ENCODE peak calls at places on chromosomes 16 and 17, in four cellular contexts. A, K, Q and X are unnamed samples.

GRCh38 chr17:76707985-76708807 is 2.6 kb downstream of the MXRA7 start:
- DNase-seq in A (peak), K (peak), Q (peak), X (no peak)

GRCh38 chr17:52495646-52496045 is 337.1 kb upstream of the CA10 start:
- DNase-seq in A (no peak), K (no peak), Q (no peak), X (no peak)

GRCh38 chr16:85908444-85908843 is 9.5 kb downstream of the IRF8 start:
- DNase-seq in A (no peak), K (no peak), Q (no peak), X (no peak)

GRCh38 chr17:47257651-47258339 is 4.2 kb downstream of the ITGB3 start:
- DNase-seq in A (no peak), K (no peak), Q (no peak), X (no peak)

GRCh38 chr17:16516594-16517018 is 24.6 kb upstream of the LRRC75A start:
- DNase-seq in A (peak), K (no peak), Q (peak), X (peak)

GRCh38 chr17:4105232-4105631 is 37.6 kb downstream of the ZZEF1 start:
- DNase-seq in A (no peak), K (no peak), Q (no peak), X (no peak)

GRCh38 chr17:57675988-57676387 is 69.1 kb downstream of the CCDC182 start:
- DNase-seq in A (no peak), K (no peak), Q (no peak), X (no peak)

GRCh38 chr17:78717431-78717980 is 64.6 kb downstream of the CYTH1 start:
- DNase-seq in A (no peak), K (peak), Q (peak), X (no peak)

GRCh38 chr16:46768809-46769208 is 20.7 kb upstream of the MYLK3 start:
- DNase-seq in A (no peak), K (no peak), Q (no peak), X (no peak)

GRCh38 chr16:15650698-15651161 is 685 bp downstream of the NDE1 start:
- DNase-seq in A (peak), K (peak), Q (peak), X (no peak)

GRCh38 chr17:79633154-79633553 is 22.3 kb upstream of the RBFOX3 start:
- DNase-seq in A (no peak), K (no peak), Q (peak), X (no peak)

GRCh38 chr17:51373489-51374194 is 113.3 kb downstream of the UTP18 start:
- DNase-seq in A (no peak), K (peak), Q (no peak), X (no peak)

GRCh38 chr16:19601083-19601976 is 45.8 kb downstream of the VPS35L start:
- DNase-seq in A (peak), K (peak), Q (peak), X (peak)

GRCh38 chr17:79592198-79592597 is 18.7 kb downstream of the RBFOX3 start:
- DNase-seq in A (no peak), K (no peak), Q (no peak), X (no peak)

GRCh38 chr17:48023408-48024148 is 14.0 kb downstream of the COPZ2 start:
- DNase-seq in A (peak), K (peak), Q (peak), X (peak)

GRCh38 chr17:16534236-16534635 is 34.8 kb downstream of the ZNF287 start:
- DNase-seq in A (no peak), K (no peak), Q (no peak), X (no peak)

GRCh38 chr16:75131081-75131480 is 14.5 kb upstream of the LDHD start:
- DNase-seq in A (no peak), K (no peak), Q (no peak), X (no peak)
- TF ChIP-seq POLR2AphosphoS5 in A (no peak), K (no peak), Q (no peak), X (no peak)

GRCh38 chr16:88638323-88639230 is at the start of gene IL17C:
- DNase-seq in A (peak), K (peak), Q (no peak), X (no peak)

GRCh38 chr16:88642881-88643545 is 4.6 kb downstream of the IL17C start:
- DNase-seq in A (no peak), K (peak), Q (no peak), X (no peak)

GRCh38 chr16:88640039-88640495 is 1.7 kb downstream of the IL17C start:
- DNase-seq in A (no peak), K (no peak), Q (no peak), X (no peak)

GRCh38 chr16:88639231-88640038 is 1.1 kb downstream of the IL17C start:
- DNase-seq in A (peak), K (peak), Q (peak), X (no peak)

GRCh38 chr16:88640520-88641247 is 2.3 kb downstream of the IL17C start:
- DNase-seq in A (no peak), K (no peak), Q (no peak), X (no peak)
- TF ChIP-seq POLR2AphosphoS5 in A (peak), K (no peak), Q (no peak), X (peak)

DNA sequence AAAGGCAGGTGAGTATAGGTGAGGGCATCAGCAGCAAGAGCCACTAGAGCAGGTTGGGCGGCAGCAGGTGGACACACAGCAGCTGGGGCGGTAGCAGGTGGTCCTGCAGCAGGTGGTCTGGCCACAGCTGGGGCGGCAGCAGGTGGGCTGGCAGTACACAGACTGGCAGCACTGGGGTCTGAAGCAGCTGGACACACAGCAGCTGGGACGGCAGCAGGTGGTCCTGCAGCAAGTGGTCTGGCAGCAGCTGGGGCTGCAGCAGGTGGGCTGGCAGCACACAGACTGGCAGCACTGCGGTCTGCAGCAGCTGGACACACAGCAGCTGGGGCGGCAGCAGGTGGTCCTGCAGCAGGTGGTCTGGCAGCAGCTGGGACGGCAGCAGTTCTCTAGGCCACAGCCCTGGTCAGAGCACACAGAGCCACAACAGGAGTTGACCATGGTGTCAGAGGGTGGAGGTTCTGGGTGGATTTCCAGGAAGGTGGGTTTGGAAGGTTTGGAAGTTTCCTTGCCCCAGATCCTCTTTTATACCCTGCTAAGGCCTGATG is at the start of gene KRTAP4-2:
- DNase-seq in A (no peak), K (no peak), Q (no peak), X (no peak)
- TF ChIP-seq POLR2AphosphoS5 in A (no peak), K (no peak), Q (no peak), X (no peak)

DNA sequence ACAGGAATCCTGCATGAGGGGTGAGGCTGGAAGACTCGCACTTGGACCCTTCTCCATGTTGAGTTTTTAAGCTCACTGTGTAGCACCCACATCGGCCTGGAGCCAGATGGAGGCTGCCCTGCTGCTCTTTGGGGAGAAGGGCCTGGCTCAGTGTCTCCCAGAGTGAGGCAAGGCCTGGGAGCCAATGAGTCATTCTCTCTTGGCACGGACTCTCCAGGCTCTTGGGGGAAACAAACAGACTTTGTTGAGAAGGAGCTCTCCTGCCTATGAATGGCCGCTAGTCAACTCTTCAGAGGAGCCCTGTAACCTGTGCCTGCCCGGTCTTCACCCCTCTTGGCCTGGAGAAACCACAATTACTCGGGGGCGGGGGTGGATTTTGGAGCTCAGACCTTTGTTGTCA is 50.8 kb upstream of the MAF start:
- DNase-seq in A (no peak), K (no peak), Q (no peak), X (no peak)
- TF ChIP-seq POLR2AphosphoS5 in A (no peak), K (no peak), Q (no peak), X (no peak)

DNA sequence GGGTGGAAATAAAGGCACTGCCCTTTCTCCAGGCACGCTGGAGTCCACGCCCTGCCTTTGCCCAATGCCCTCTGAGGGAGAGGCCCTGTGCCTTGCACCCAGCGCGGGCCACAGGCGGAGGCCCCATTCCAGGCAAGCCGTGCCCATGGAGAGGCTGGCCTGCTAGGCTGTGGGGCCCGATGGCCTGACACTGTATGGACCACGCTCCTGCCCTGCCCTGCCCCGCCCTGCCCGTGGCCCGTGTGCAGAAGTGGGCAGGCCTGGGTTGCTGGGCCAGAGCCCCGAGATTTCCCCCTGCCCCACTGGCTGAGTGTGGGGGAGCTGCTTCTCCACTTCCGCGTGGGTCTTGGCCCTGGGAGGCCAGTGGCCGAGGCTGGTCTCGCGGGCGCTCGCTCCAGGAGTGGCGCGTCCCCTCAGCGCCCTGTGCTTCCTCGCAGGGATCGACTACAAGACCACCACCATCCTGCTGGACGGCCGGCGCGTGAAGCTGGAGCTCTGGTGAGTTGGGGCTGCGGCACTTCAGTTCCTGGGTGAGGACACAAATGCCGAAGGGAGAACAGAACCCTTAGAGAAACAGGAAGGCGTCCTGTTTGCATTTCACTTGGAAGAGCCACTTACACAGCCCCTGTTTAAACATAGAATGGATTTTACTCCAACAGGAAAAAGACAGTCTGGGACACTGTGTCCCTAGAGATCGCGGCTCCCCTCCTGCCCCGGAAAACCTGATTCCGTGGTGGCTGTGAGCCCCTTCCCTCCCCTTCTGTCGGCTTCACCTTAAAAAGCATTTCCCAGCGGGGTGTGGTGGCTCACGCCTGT is 13.8 kb upstream of the WFIKKN1 start:
- DNase-seq in A (no peak), K (no peak), Q (no peak), X (no peak)
- TF ChIP-seq POLR2AphosphoS5 in A (no peak), K (no peak), Q (no peak), X (no peak)

DNA sequence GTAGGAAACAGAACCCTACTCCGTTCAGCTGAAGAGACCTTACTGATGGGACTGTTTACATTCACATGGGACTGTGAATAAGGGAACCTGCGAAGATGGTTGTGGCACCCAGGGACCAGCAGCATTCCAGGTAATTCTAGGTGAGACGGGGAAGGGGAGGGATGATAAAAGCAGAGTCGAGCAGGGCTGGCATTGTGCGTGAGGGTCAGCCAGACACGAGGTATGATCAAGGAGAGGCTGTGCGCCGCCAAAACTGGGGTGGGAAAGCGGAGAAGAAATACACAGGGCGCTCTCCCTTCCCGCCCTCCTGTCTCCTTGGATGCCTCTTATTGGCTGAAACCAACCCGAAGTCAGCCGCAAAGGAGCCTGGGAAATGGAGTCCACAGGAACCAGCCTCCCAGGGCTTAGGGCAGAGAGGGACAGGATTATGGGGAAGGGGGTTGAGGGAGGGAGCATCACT is 38.4 kb upstream of the CSNK2A2 start:
- DNase-seq in A (peak), K (peak), Q (peak), X (peak)
- TF ChIP-seq POLR2AphosphoS5 in A (no peak), K (peak), Q (no peak), X (peak)

GRCh38 chr16:30805056-30805369 is 18.0 kb upstream of the ZNF629 start:
- DNase-seq in A (no peak), K (no peak), Q (no peak), X (no peak)

GRCh38 chr16:30805370-30806169 is 18.6 kb upstream of the ZNF629 start:
- DNase-seq in A (peak), K (peak), Q (peak), X (peak)

GRCh38 chr16:30797670-30798309 is 10.8 kb upstream of the ZNF629 start:
- DNase-seq in A (no peak), K (no peak), Q (no peak), X (no peak)

GRCh38 chr16:30808163-30808562 is 21.2 kb upstream of the ZNF629 start:
- DNase-seq in A (no peak), K (no peak), Q (no peak), X (no peak)

GRCh38 chr16:30802971-30803370 is 16.0 kb upstream of the ZNF629 start:
- DNase-seq in A (no peak), K (no peak), Q (no peak), X (no peak)
- TF ChIP-seq POLR2AphosphoS5 in A (no peak), K (no peak), Q (no peak), X (no peak)

GRCh38 chr16:30533748-30534367 is 800 bp downstream of the ZNF747 start:
- DNase-seq in A (no peak), K (no peak), Q (peak), X (no peak)

GRCh38 chr16:30535106-30535776 is 583 bp upstream of the ZNF747 start:
- DNase-seq in A (no peak), K (peak), Q (no peak), X (no peak)

GRCh38 chr16:30533146-30533522 is 1.5 kb downstream of the ZNF747 start:
- DNase-seq in A (no peak), K (no peak), Q (no peak), X (no peak)

GRCh38 chr16:30535777-30536190 is 1.1 kb upstream of the ZNF747 start:
- DNase-seq in A (peak), K (peak), Q (peak), X (peak)

GRCh38 chr16:30534368-30535105 is at the start of gene ZNF747:
- DNase-seq in A (peak), K (peak), Q (peak), X (peak)
- TF ChIP-seq POLR2AphosphoS5 in A (peak), K (no peak), Q (peak), X (peak)